ENCODE peak calls at places on chromosomes 1 and 21, in eight cellular contexts. M is SW 1271; X is activated CD4-positive, alpha-beta T cell treated with anti-CD3 and anti-CD28 coated beads, Interleukin-2, amount 50 U/mL, for 48 hours; O is endothelial cell; E is left lung; P is cerebellum; D is glutamatergic neuron; H is GOT3. Y is an unnamed sample.

GRCh38 chr1:183562701-183563100 is 27.6 kb downstream of the NCF2 start:
- DNase-seq in M (no peak), X (no peak), O (no peak), E (no peak), P (no peak), D (no peak), H (no peak), Y (no peak)

GRCh38 chr1:53257454-53258081 is 19.2 kb upstream of the MAGOH start:
- DNase-seq in M (no peak), X (no peak), O (no peak), E (no peak), P (no peak), D (no peak), H (no peak), Y (no peak)

GRCh38 chr1:222970040-222970439 is 155.2 kb downstream of the DISP1 start:
- DNase-seq in M (no peak), X (no peak), O (no peak), E (no peak), P (no peak), D (no peak), H (no peak), Y (no peak)

GRCh38 chr1:18900303-18900841 is 2.0 kb downstream of the ALDH4A1 start:
- DNase-seq in M (no peak), X (no peak), O (no peak), E (no peak), P (no peak), D (no peak), H (no peak), Y (no peak)

GRCh38 chr1:34740161-34740875 is 14.5 kb upstream of the GJB5 start:
- DNase-seq in M (no peak), X (no peak), O (no peak), E (no peak), P (no peak), D (peak), H (no peak), Y (no peak)

GRCh38 chr1:65343286-65343685 is 33.9 kb downstream of the DNAJC6 start:
- DNase-seq in M (no peak), X (no peak), O (no peak), E (no peak), P (no peak), D (no peak), H (no peak), Y (no peak)

GRCh38 chr1:95232646-95233320 is 1.2 kb upstream of the RWDD3 start:
- DNase-seq in M (no peak), X (no peak), O (no peak), E (no peak), P (peak), D (no peak), H (no peak), Y (no peak)

GRCh38 chr1:145962157-145963102 is 1.9 kb downstream of the ANKRD34A start:
- DNase-seq in M (peak), X (peak), O (no peak), E (peak), P (peak), D (no peak), H (no peak), Y (no peak)

GRCh38 chr21:15631342-15631741 is 98.4 kb upstream of the USP25 start:
- DNase-seq in M (no peak), X (no peak), O (no peak), E (no peak), P (no peak), D (no peak), H (no peak), Y (no peak)

GRCh38 chr21:15365751-15366392 is 301.1 kb upstream of the NRIP1 start:
- DNase-seq in M (no peak), X (no peak), O (no peak), E (no peak), P (no peak), D (no peak), H (no peak), Y (no peak)

GRCh38 chr1:82225407-82226197 is 424.9 kb downstream of the ADGRL2 start:
- DNase-seq in M (peak), X (no peak), O (no peak), E (no peak), P (no peak), D (no peak), H (no peak), Y (no peak)

GRCh38 chr1:155175927-155176371 is 2.3 kb downstream of the TRIM46 start:
- DNase-seq in M (no peak), X (peak), O (no peak), E (peak), P (no peak), D (peak), H (no peak), Y (peak)

GRCh38 chr1:92833840-92834239 is 2.0 kb downstream of the RPL5 start:
- DNase-seq in M (no peak), X (peak), O (no peak), E (no peak), P (no peak), D (no peak), H (no peak), Y (no peak)

GRCh38 chr1:51044834-51045233 is 57.2 kb upstream of the C1orf185 start:
- DNase-seq in M (peak), X (no peak), O (no peak), E (no peak), P (peak), D (no peak), H (no peak), Y (no peak)

GRCh38 chr21:46038871-46039397 is 57.4 kb downstream of the COL6A1 start:
- DNase-seq in M (no peak), X (no peak), O (no peak), E (peak), P (no peak), D (no peak), H (peak), Y (no peak)

GRCh38 chr1:216325946-216326345 is 97.3 kb downstream of the USH2A start:
- DNase-seq in M (no peak), X (no peak), O (no peak), E (no peak), P (no peak), D (no peak), H (no peak), Y (peak)

GRCh38 chr1:3652538-3653285 is 396 bp downstream of the TP73 start:
- DNase-seq in M (no peak), X (peak), O (peak), E (peak), P (peak), D (peak), H (no peak), Y (peak)

GRCh38 chr1:204286841-204287387 is 72.8 kb downstream of the PLEKHA6 start:
- DNase-seq in M (no peak), X (peak), O (no peak), E (no peak), P (no peak), D (no peak), H (no peak), Y (no peak)